ENCODE peak calls at places on chromosomes 1 and 21, in nine cellular contexts. D, J, P, G, V, A, Q, O and T are unnamed samples.

GRCh38 chr1:171748651-171749050 is 6.8 kb upstream of the VAMP4 start:
- DNase-seq in A (no peak), V (no peak), J (no peak), D (no peak), O (no peak), Q (no peak), G (no peak), P (no peak), T (no peak)

GRCh38 chr1:176790771-176791170 is 327.8 kb downstream of the PAPPA2 start:
- DNase-seq in A (no peak), P (no peak), D (no peak), G (no peak), O (no peak), Q (no peak), V (no peak), J (no peak), T (no peak)

GRCh38 chr1:155003227-155003765 is 694 bp downstream of the ZBTB7B start:
- DNase-seq in Q (no peak), P (no peak), O (no peak), V (peak; percentile 22), G (peak; percentile 59), A (no peak), D (no peak), J (peak; percentile 55), T (peak; percentile 77)

GRCh38 chr1:121458291-121459048 is 273.7 kb downstream of the SRGAP2C start:
- DNase-seq in G (no peak), Q (no peak), J (no peak), A (no peak), D (no peak), P (no peak), O (no peak), V (peak; percentile 2), T (no peak)

GRCh38 chr1:202131956-202132821 is 9.5 kb downstream of the GPR37L1 start:
- DNase-seq in O (no peak), G (no peak), D (no peak), J (peak; percentile 83), Q (no peak), V (no peak), A (no peak), P (peak; percentile 45), T (peak; percentile 99)

GRCh38 chr1:32339363-32339978 is 3.4 kb upstream of the MARCKSL1 start:
- DNase-seq in G (no peak), A (no peak), P (no peak), V (peak; percentile 17), O (no peak), D (no peak), J (no peak), Q (no peak), T (no peak)

GRCh38 chr1:202197670-202198359 is 4.2 kb downstream of the LGR6 start:
- DNase-seq in A (no peak), P (no peak), O (no peak), G (no peak), J (no peak), Q (no peak), V (no peak), D (no peak), T (no peak)

GRCh38 chr1:221743416-221744208 is 1.7 kb upstream of the DUSP10 start:
- DNase-seq in Q (no peak), G (peak; percentile 7), P (no peak), J (no peak), D (no peak), V (no peak), O (no peak), A (no peak), T (no peak)

GRCh38 chr1:177209357-177209756 is 38.6 kb downstream of the BRINP2 start:
- DNase-seq in A (peak; percentile 9), O (no peak), Q (peak; percentile 49), P (peak; percentile 23), G (no peak), V (peak; percentile 100), D (peak; percentile 26), J (peak; percentile 73), T (peak; percentile 53)

GRCh38 chr21:42651515-42652401 is 1.7 kb upstream of the PDE9A start:
- DNase-seq in P (no peak), Q (no peak), G (no peak), J (no peak), D (no peak), O (no peak), V (no peak), A (no peak), T (peak; percentile 85)

GRCh38 chr1:7956218-7957032 is 5.1 kb upstream of the PARK7 start:
- DNase-seq in J (no peak), O (no peak), P (no peak), G (no peak), Q (peak; percentile 60), D (no peak), V (peak; percentile 24), A (no peak), T (no peak)

GRCh38 chr1:175865041-175865766 is 121.8 kb upstream of the TNR start:
- DNase-seq in P (peak; percentile 69), G (no peak), A (no peak), D (no peak), J (no peak), V (no peak), Q (no peak), O (no peak), T (peak; percentile 18)

GRCh38 chr1:145845144-145845513 is 301 bp upstream of the NUDT17 start:
- DNase-seq in Q (no peak), P (no peak), D (no peak), A (no peak), V (no peak), J (no peak), O (no peak), G (no peak), T (no peak)